ENCODE peak calls at places on chromosome 18, in seven cellular contexts. One of them, this sample, is unnamed.

GRCh38 chr18:65753520-65753919 is 2.7 kb downstream of the CDH7 start:
- DNase-seq in astrocyte of the cerebellum: peak
- DNase-seq in adrenal gland: no peak
- DNase-seq in brain microvascular endothelial cell: no peak
- DNase-seq in uterus: no peak
- DNase-seq in BJ: no peak
- DNase-seq in colonic mucosa: peak
- DNase-seq in this sample: no peak

GRCh38 chr18:32021756-32022564 is 3.3 kb downstream of the RNF125 start:
- DNase-seq in astrocyte of the cerebellum: no peak
- DNase-seq in adrenal gland: no peak
- DNase-seq in brain microvascular endothelial cell: no peak
- DNase-seq in uterus: no peak
- DNase-seq in BJ: no peak
- DNase-seq in colonic mucosa: no peak
- DNase-seq in this sample: no peak

GRCh38 chr18:22558945-22559385 is 141.2 kb upstream of the CTAGE1 start:
- DNase-seq in astrocyte of the cerebellum: no peak
- DNase-seq in adrenal gland: peak
- DNase-seq in brain microvascular endothelial cell: peak
- DNase-seq in uterus: peak
- DNase-seq in BJ: no peak
- DNase-seq in colonic mucosa: peak
- DNase-seq in this sample: no peak

GRCh38 chr18:12092398-12093229 is 1.0 kb upstream of the ANKRD62 start:
- DNase-seq in astrocyte of the cerebellum: no peak
- DNase-seq in adrenal gland: no peak
- DNase-seq in brain microvascular endothelial cell: no peak
- DNase-seq in uterus: no peak
- DNase-seq in BJ: no peak
- DNase-seq in colonic mucosa: peak
- DNase-seq in this sample: no peak

GRCh38 chr18:43805646-43806194 is 528.4 kb upstream of the SYT4 start:
- DNase-seq in astrocyte of the cerebellum: no peak
- DNase-seq in adrenal gland: no peak
- DNase-seq in brain microvascular endothelial cell: no peak
- DNase-seq in uterus: no peak
- DNase-seq in BJ: no peak
- DNase-seq in colonic mucosa: peak
- DNase-seq in this sample: peak

GRCh38 chr18:26419746-26420145 is 128.6 kb downstream of the KCTD1 start:
- DNase-seq in astrocyte of the cerebellum: no peak
- DNase-seq in adrenal gland: no peak
- DNase-seq in brain microvascular endothelial cell: peak
- DNase-seq in uterus: no peak
- DNase-seq in BJ: no peak
- DNase-seq in colonic mucosa: no peak
- DNase-seq in this sample: no peak

GRCh38 chr18:12056884-12057402 is 36.7 kb upstream of the ANKRD62 start:
- DNase-seq in astrocyte of the cerebellum: no peak
- DNase-seq in adrenal gland: no peak
- DNase-seq in brain microvascular endothelial cell: no peak
- DNase-seq in uterus: no peak
- DNase-seq in BJ: no peak
- DNase-seq in colonic mucosa: no peak
- DNase-seq in this sample: no peak

GRCh38 chr18:74290831-74291770 is 662 bp downstream of the CYB5A start:
- DNase-seq in astrocyte of the cerebellum: no peak
- DNase-seq in adrenal gland: no peak
- DNase-seq in brain microvascular endothelial cell: no peak
- DNase-seq in uterus: peak
- DNase-seq in BJ: no peak
- DNase-seq in colonic mucosa: peak
- DNase-seq in this sample: no peak

GRCh38 chr18:74116628-74117554 is 30.7 kb downstream of the FBXO15 start:
- DNase-seq in astrocyte of the cerebellum: peak
- DNase-seq in adrenal gland: no peak
- DNase-seq in brain microvascular endothelial cell: peak
- DNase-seq in uterus: no peak
- DNase-seq in BJ: no peak
- DNase-seq in colonic mucosa: no peak
- DNase-seq in this sample: no peak

GRCh38 chr18:79367989-79368388 is 27.7 kb upstream of the NFATC1 start:
- DNase-seq in astrocyte of the cerebellum: peak
- DNase-seq in adrenal gland: peak
- DNase-seq in brain microvascular endothelial cell: no peak
- DNase-seq in uterus: no peak
- DNase-seq in BJ: no peak
- DNase-seq in colonic mucosa: no peak
- DNase-seq in this sample: no peak

GRCh38 chr18:13530879-13531387 is 195.4 kb downstream of the FAM210A start:
- DNase-seq in astrocyte of the cerebellum: peak
- DNase-seq in adrenal gland: peak
- DNase-seq in brain microvascular endothelial cell: peak
- DNase-seq in uterus: no peak
- DNase-seq in BJ: peak
- DNase-seq in colonic mucosa: peak
- DNase-seq in this sample: peak

GRCh38 chr18:79326413-79327198 is 69.1 kb upstream of the NFATC1 start:
- DNase-seq in astrocyte of the cerebellum: peak
- DNase-seq in adrenal gland: no peak
- DNase-seq in brain microvascular endothelial cell: peak
- DNase-seq in uterus: no peak
- DNase-seq in BJ: no peak
- DNase-seq in colonic mucosa: no peak
- DNase-seq in this sample: peak

GRCh38 chr18:46297124-46297523 is 192.9 kb downstream of the HAUS1 start:
- DNase-seq in astrocyte of the cerebellum: no peak
- DNase-seq in adrenal gland: no peak
- DNase-seq in brain microvascular endothelial cell: no peak
- DNase-seq in uterus: no peak
- DNase-seq in BJ: no peak
- DNase-seq in colonic mucosa: no peak
- DNase-seq in this sample: no peak

GRCh38 chr18:36561046-36561445 is 263.5 kb downstream of the FHOD3 start:
- DNase-seq in astrocyte of the cerebellum: no peak
- DNase-seq in adrenal gland: no peak
- DNase-seq in brain microvascular endothelial cell: no peak
- DNase-seq in uterus: no peak
- DNase-seq in BJ: no peak
- DNase-seq in colonic mucosa: no peak
- DNase-seq in this sample: no peak

GRCh38 chr18:1930291-1931270 is 640.7 kb downstream of the METTL4 start:
- DNase-seq in astrocyte of the cerebellum: no peak
- DNase-seq in adrenal gland: no peak
- DNase-seq in brain microvascular endothelial cell: no peak
- DNase-seq in uterus: no peak
- DNase-seq in BJ: no peak
- DNase-seq in colonic mucosa: no peak
- DNase-seq in this sample: no peak

GRCh38 chr18:75207298-75208054 is 1.5 kb downstream of the PTGR3 start:
- DNase-seq in astrocyte of the cerebellum: no peak
- DNase-seq in adrenal gland: no peak
- DNase-seq in brain microvascular endothelial cell: no peak
- DNase-seq in uterus: no peak
- DNase-seq in BJ: no peak
- DNase-seq in colonic mucosa: no peak
- DNase-seq in this sample: no peak

GRCh38 chr18:47397671-47398319 is 146.3 kb upstream of the SKOR2 start:
- DNase-seq in astrocyte of the cerebellum: no peak
- DNase-seq in adrenal gland: no peak
- DNase-seq in brain microvascular endothelial cell: no peak
- DNase-seq in uterus: no peak
- DNase-seq in BJ: no peak
- DNase-seq in colonic mucosa: peak
- DNase-seq in this sample: no peak

GRCh38 chr18:35508746-35509338 is 11.1 kb upstream of the INO80C start:
- DNase-seq in astrocyte of the cerebellum: no peak
- DNase-seq in adrenal gland: no peak
- DNase-seq in brain microvascular endothelial cell: no peak
- DNase-seq in uterus: no peak
- DNase-seq in BJ: no peak
- DNase-seq in colonic mucosa: peak
- DNase-seq in this sample: no peak

GRCh38 chr18:25650201-25650941 is 298.4 kb upstream of the ZNF521 start:
- DNase-seq in astrocyte of the cerebellum: peak
- DNase-seq in adrenal gland: no peak
- DNase-seq in brain microvascular endothelial cell: peak
- DNase-seq in uterus: no peak
- DNase-seq in BJ: peak
- DNase-seq in colonic mucosa: no peak
- DNase-seq in this sample: peak

DNA sequence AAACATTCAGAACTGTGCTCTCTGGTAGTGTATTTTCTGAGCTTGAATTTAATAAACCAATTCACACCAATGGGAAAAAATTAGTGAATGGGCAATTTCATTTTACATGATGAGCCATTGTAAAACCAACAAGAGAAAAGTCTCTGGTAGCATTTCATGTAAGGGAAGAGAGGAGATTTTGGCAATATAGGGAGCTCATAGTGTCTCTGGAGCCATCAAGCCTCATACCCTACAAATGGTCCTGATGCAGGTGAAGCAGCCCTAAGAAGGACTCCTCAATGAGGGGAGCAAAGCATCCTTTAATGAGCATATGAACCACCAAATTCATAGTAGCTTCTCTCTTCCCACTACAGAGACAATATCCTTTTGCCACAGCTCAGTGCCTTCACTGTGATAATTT is 373.0 kb downstream of the RIT2 start:
- DNase-seq in astrocyte of the cerebellum: no peak
- DNase-seq in adrenal gland: no peak
- DNase-seq in brain microvascular endothelial cell: no peak
- DNase-seq in uterus: no peak
- DNase-seq in BJ: no peak
- DNase-seq in colonic mucosa: no peak
- DNase-seq in this sample: no peak
- H3K4me3 ChIP-seq in astrocyte of the cerebellum: no peak
- H3K4me3 ChIP-seq in adrenal gland: no peak
- H3K4me3 ChIP-seq in brain microvascular endothelial cell: no peak
- H3K4me3 ChIP-seq in uterus: no peak
- H3K4me3 ChIP-seq in BJ: no peak
- H3K4me3 ChIP-seq in colonic mucosa: no peak
- H3K4me3 ChIP-seq in this sample: no peak

DNA sequence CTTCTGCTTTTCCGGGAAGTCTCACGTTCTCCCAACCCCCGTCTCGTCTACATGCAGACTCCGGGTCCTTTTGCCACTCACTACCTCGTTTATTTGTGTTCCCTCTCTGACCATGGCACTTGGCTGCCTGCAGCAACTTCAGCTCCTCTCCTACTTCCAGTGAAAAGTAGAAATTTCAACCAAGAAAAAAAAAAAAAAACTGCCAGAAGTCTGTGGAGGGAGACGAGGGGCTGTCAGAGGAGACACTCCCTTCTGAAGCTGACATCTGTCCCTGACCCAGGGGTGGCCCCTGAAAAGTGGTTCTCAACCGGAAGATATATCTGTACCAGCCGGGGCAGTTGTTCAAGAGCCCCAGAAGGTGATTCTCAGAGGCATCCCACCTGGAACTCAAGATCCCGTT is 742 bp upstream of the MYO5B start:
- DNase-seq in astrocyte of the cerebellum: no peak
- DNase-seq in adrenal gland: no peak
- DNase-seq in brain microvascular endothelial cell: no peak
- DNase-seq in uterus: no peak
- DNase-seq in BJ: no peak
- DNase-seq in colonic mucosa: no peak
- DNase-seq in this sample: no peak
- H3K4me3 ChIP-seq in astrocyte of the cerebellum: no peak
- H3K4me3 ChIP-seq in adrenal gland: no peak
- H3K4me3 ChIP-seq in brain microvascular endothelial cell: no peak
- H3K4me3 ChIP-seq in uterus: no peak
- H3K4me3 ChIP-seq in BJ: no peak
- H3K4me3 ChIP-seq in colonic mucosa: peak
- H3K4me3 ChIP-seq in this sample: no peak

GRCh38 chr18:58224425-58224750 is 180.4 kb downstream of the NEDD4L start:
- DNase-seq in astrocyte of the cerebellum: no peak
- DNase-seq in adrenal gland: no peak
- DNase-seq in brain microvascular endothelial cell: no peak
- DNase-seq in uterus: no peak
- DNase-seq in BJ: no peak
- DNase-seq in colonic mucosa: no peak
- DNase-seq in this sample: no peak
- H3K4me3 ChIP-seq in astrocyte of the cerebellum: peak
- H3K4me3 ChIP-seq in adrenal gland: no peak
- H3K4me3 ChIP-seq in brain microvascular endothelial cell: peak
- H3K4me3 ChIP-seq in uterus: no peak
- H3K4me3 ChIP-seq in BJ: no peak
- H3K4me3 ChIP-seq in colonic mucosa: no peak
- H3K4me3 ChIP-seq in this sample: no peak

GRCh38 chr18:8694891-8695290 is 10.5 kb upstream of the MTCL1 start:
- DNase-seq in astrocyte of the cerebellum: no peak
- DNase-seq in adrenal gland: no peak
- DNase-seq in brain microvascular endothelial cell: no peak
- DNase-seq in uterus: no peak
- DNase-seq in BJ: no peak
- DNase-seq in colonic mucosa: no peak
- DNase-seq in this sample: no peak

GRCh38 chr18:8695932-8696510 is 9.3 kb upstream of the MTCL1 start:
- DNase-seq in astrocyte of the cerebellum: no peak
- DNase-seq in adrenal gland: no peak
- DNase-seq in brain microvascular endothelial cell: no peak
- DNase-seq in uterus: no peak
- DNase-seq in BJ: no peak
- DNase-seq in colonic mucosa: no peak
- DNase-seq in this sample: no peak

GRCh38 chr18:8699948-8700347 is 5.4 kb upstream of the MTCL1 start:
- DNase-seq in astrocyte of the cerebellum: no peak
- DNase-seq in adrenal gland: no peak
- DNase-seq in brain microvascular endothelial cell: no peak
- DNase-seq in uterus: no peak
- DNase-seq in BJ: no peak
- DNase-seq in colonic mucosa: no peak
- DNase-seq in this sample: no peak

GRCh38 chr18:8699126-8699525 is 6.2 kb upstream of the MTCL1 start:
- DNase-seq in astrocyte of the cerebellum: no peak
- DNase-seq in adrenal gland: no peak
- DNase-seq in brain microvascular endothelial cell: no peak
- DNase-seq in uterus: no peak
- DNase-seq in BJ: no peak
- DNase-seq in colonic mucosa: no peak
- DNase-seq in this sample: no peak

DNA sequence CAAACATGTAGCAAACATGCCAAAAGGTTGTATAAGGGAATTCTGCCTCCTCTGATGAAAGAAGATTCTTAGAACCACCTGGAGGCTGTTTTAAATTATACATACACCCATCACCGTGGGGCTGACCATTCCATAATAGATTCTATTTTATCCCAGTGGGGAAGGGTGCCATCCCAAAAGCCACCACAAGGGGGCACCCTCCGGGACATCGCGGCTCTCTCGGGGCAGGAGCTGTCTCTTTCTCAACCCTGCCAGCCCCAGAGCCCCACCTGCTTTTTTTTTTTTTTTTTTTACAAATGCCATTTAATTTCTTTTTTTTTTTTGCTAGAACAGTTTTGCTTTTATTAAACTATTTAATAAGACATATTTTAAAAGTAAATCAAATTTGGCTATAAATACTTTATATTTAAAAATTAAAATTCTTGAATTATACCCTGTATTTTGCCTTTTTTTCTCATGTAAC is 8.6 kb upstream of the MTCL1 start:
- DNase-seq in astrocyte of the cerebellum: no peak
- DNase-seq in adrenal gland: peak
- DNase-seq in brain microvascular endothelial cell: peak
- DNase-seq in uterus: peak
- DNase-seq in BJ: no peak
- DNase-seq in colonic mucosa: peak
- DNase-seq in this sample: no peak
- H3K4me3 ChIP-seq in astrocyte of the cerebellum: no peak
- H3K4me3 ChIP-seq in adrenal gland: no peak
- H3K4me3 ChIP-seq in brain microvascular endothelial cell: no peak
- H3K4me3 ChIP-seq in uterus: no peak
- H3K4me3 ChIP-seq in BJ: no peak
- H3K4me3 ChIP-seq in colonic mucosa: no peak
- H3K4me3 ChIP-seq in this sample: no peak

This sample was measured in skeletal muscle cell.